ENCODE peak calls at places on chromosomes 4 and X, in four cellular contexts. C is GM12878, I is HepG2, B is H1. X is an unnamed sample.

GRCh38 chr4:11297627-11298026 is 131.1 kb downstream of the HS3ST1 start:
- DNase-seq in C (no peak), I (no peak), B (no peak), X (no peak)

GRCh38 chrX:23742174-23742692 is 843 bp downstream of the ACOT9 start:
- DNase-seq in C (no peak), I (peak), B (no peak), X (peak)

GRCh38 chr4:165478260-165478659 is 99.5 kb downstream of the CPE start:
- DNase-seq in C (no peak), I (no peak), B (no peak), X (no peak)

GRCh38 chr4:163404570-163404969 is 60.9 kb downstream of the NPY5R start:
- DNase-seq in C (no peak), I (peak), B (no peak), X (no peak)

GRCh38 chrX:13763489-13763888 is 28.9 kb downstream of the OFD1 start:
- DNase-seq in C (no peak), I (no peak), B (no peak), X (no peak)

GRCh38 chr4:47071863-47072441 is 40.6 kb downstream of the GABRB1 start:
- DNase-seq in C (no peak), I (no peak), B (no peak), X (no peak)

GRCh38 chr4:7285244-7286122 is 93.1 kb downstream of the SORCS2 start:
- DNase-seq in C (no peak), I (no peak), B (no peak), X (no peak)

GRCh38 chr4:163988391-163988790 is 493.9 kb downstream of the TMA16 start:
- DNase-seq in C (no peak), I (no peak), B (no peak), X (no peak)

GRCh38 chr4:2441393-2442174 is 22.8 kb downstream of the CFAP99 start:
- DNase-seq in C (peak), I (peak), B (peak), X (peak)

GRCh38 chr4:125357675-125358074 is 42.9 kb downstream of the FAT4 start:
- DNase-seq in C (no peak), I (no peak), B (no peak), X (no peak)

GRCh38 chrX:50448565-50448964 is 22.1 kb downstream of the DGKK start:
- DNase-seq in C (no peak), I (peak), B (no peak), X (peak)

GRCh38 chr4:167176723-167177367 is 57.4 kb downstream of the SPOCK3 start:
- DNase-seq in C (no peak), I (peak), B (no peak), X (no peak)

GRCh38 chrX:123673813-123674212 is 59.0 kb downstream of the THOC2 start:
- DNase-seq in C (no peak), I (no peak), B (no peak), X (no peak)

DNA sequence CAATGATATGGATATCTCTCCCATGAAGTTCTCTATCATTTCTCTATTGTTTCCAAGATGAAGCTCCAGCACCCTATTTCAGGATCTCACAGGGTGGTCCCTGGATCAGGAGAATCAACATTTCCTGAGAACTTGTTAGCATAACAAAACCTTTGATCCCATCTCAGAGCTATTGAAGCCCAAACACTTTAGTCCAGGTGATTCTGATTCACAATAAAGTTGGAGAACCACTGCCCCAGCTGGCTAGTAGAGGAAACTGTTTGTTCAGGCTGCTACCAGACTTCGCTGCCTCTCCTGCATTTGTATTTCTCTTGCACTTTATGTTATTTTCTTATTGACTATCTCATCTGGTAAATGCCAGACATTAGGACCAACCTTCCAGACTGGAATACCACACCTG is 65.4 kb downstream of the CEP44 start:
- DNase-seq in C (no peak), I (no peak), B (no peak), X (no peak)
- TF ChIP-seq SUZ12 in C (no peak), I (no peak), B (no peak), X (no peak)

GRCh38 chrX:102651242-102651967 is at the start of gene GPRASP1:
- DNase-seq in C (no peak), I (no peak), B (peak), X (no peak)
- TF ChIP-seq SP1 in C (no peak), I (no peak), B (no peak), X (no peak)

GRCh38 chrX:70226048-70226447 is 8.4 kb upstream of the AWAT1 start:
- DNase-seq in C (no peak), I (no peak), B (no peak), X (no peak)

GRCh38 chrX:70219938-70220764 is 14.3 kb upstream of the AWAT1 start:
- DNase-seq in C (no peak), I (peak), B (no peak), X (no peak)
- TF ChIP-seq SUZ12 in C (no peak), I (no peak), B (no peak), X (no peak)

DNA sequence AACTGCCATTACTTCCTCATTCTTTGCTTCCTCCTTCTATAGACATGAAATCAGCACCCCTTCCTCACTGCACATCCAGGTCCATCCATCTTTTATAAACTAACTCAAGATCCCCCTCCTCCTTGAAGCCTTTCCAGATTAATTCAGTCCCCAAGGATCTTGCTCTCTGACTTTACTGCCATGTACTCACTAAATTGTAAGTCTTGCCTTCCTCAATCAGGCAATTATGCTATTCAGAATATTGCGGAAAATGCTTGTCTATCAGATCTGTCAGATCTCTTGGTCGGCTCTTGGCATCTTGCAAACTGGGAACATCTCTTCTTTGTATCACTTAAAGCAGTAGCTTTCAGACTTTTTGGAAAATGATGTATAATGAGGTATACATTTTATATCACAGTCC is 3.6 kb downstream of the GPRIN3 start:
- DNase-seq in C (no peak), I (no peak), B (no peak), X (no peak)
- TF ChIP-seq SP1 in C (no peak), I (no peak), B (no peak), X (no peak)

GRCh38 chrX:39327705-39328104 is 526.4 kb downstream of the MID1IP1 start:
- DNase-seq in C (no peak), I (no peak), B (no peak), X (no peak)

GRCh38 chrX:39328661-39329060 is 527.4 kb downstream of the MID1IP1 start:
- DNase-seq in C (no peak), I (no peak), B (no peak), X (no peak)

GRCh38 chrX:39327255-39327654 is 526.0 kb downstream of the MID1IP1 start:
- DNase-seq in C (no peak), I (no peak), B (no peak), X (no peak)

GRCh38 chrX:39335447-39336235 is 534.4 kb downstream of the MID1IP1 start:
- DNase-seq in C (no peak), I (no peak), B (no peak), X (no peak)

GRCh38 chrX:39331062-39331704 is 529.9 kb downstream of the MID1IP1 start:
- DNase-seq in C (peak), I (no peak), B (no peak), X (no peak)
- TF ChIP-seq SUZ12 in C (no peak), I (no peak), B (no peak), X (no peak)

DNA sequence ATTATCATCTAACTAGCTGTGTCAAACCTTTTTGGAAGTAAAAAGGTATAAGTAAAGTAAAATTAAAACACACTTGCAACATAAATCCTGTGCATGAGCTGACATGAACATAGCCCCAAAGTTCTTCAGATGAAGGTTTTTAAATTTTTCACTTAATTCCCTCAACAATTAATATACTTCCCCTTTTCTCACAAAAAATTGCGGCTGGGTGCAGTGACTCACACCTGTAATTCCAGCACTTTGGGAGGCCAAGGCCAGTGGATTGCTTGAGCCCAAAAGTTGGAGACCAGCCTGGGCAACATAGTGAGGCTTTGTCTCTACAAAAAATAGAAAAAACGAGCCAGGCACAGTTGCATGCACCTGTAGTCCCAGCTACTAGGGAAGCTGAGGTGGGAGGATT is 16.8 kb downstream of the RASGEF1B start:
- DNase-seq in C (no peak), I (no peak), B (no peak), X (no peak)
- TF ChIP-seq SP1 in C (no peak), I (no peak), B (no peak), X (no peak)

GRCh38 chrX:153537526-153538295 is 20.3 kb downstream of the ATP2B3 start:
- DNase-seq in C (no peak), I (no peak), B (no peak), X (no peak)

GRCh38 chrX:153538424-153538823 is 21.0 kb downstream of the ATP2B3 start:
- DNase-seq in C (no peak), I (no peak), B (no peak), X (no peak)

GRCh38 chrX:153537080-153537479 is 19.6 kb downstream of the ATP2B3 start:
- DNase-seq in C (no peak), I (no peak), B (no peak), X (no peak)

GRCh38 chrX:153539979-153540358 is 22.5 kb downstream of the ATP2B3 start:
- DNase-seq in C (no peak), I (no peak), B (no peak), X (no peak)

DNA sequence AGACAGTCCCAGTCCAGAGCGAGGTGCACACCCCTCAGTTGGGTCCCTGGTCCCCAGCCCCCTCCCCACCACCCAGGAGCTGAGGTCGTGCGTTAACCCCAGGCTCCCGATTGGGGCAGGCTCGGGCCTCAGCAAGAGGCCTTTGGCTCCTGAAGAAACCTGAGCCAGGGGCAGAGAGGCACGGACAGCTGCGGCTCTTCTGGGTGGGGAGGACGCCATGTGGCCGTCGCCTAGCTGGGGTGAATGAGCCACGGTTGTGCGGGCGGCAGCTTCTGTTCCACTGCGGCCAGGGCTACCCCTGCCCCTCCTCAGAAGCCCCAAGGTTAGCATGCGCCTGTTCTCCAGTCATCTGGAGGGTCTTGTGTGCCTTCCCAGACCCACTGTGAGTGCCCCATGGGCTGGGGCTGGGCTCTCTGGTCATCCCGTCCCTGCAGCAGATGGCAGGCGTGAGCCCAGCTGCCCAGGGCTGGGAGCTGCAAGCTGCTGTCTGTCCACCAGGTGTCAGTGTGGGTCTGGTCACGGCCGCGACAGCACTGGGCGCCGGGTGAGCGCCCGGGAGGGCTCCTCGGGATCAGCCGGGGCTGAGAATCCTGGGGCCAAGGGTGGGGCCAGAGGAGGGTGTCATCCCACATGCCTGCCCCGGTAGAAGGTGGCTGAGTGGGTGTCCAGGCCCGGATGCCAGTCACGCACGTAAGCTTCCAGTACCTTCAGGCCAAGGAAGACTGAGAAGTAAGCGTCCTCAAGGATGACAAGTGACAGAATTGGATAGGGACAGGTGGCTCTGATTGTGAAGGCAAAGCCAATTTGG is 21.9 kb downstream of the ATP2B3 start:
- DNase-seq in C (no peak), I (peak), B (peak), X (peak)
- TF ChIP-seq SUZ12 in C (no peak), I (no peak), B (no peak), X (no peak)

DNA sequence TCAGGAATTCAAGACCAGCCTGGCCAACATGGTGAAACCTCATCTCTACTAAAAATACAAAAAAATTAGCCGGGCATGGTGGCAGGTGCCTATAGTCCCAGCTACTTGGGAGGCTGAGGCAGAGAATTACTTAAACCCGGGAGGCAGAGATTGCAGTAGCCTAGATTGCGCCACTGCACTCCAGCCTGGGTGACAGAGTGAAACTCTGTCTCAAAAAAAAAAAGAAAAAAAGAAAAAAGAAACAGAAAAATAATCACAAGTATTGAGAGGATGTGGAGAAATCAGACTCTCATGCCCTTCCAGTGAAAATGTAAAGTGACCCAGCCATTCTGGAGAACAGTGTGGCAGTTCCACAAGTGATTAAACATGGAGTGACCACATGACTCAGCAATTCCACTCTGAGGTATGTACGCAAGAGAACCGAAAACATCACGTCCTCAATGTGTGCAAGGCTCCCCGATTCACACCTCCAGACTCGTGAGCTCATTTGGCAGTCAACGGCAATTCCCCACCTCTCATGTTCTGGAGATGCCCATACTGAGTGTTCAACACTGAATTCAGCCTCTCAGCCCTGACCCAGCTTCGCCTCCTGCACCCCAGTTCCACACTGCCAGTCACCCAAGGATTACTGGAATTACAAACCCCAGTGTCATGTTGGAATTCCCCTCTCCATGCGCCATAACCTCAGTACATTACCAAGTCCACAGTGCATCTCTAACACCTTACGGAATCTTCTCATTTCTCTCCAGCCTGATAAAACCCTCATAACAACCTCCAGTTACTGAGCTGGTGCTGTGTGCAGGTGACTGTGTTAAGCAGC is 21.1 kb downstream of the ACOX3 start:
- DNase-seq in C (peak), I (no peak), B (no peak), X (no peak)
- TF ChIP-seq SP1 in C (no peak), I (no peak), B (no peak), X (no peak)

X was measured in HEK293T.